ENCODE peak calls at places on chromosomes 2 and 18, in four cellular contexts. S is tibial nerve, A is fibroblast of the aortic adventitia, I is Panc1. G is an unnamed sample.

GRCh38 chr2:64277101-64277849 is 133.1 kb upstream of the PELI1 start:
- DNase-seq in I (no peak), S (no peak), A (no peak), G (no peak)

GRCh38 chr2:216348909-216349308 is 23.4 kb downstream of the MARCHF4 start:
- DNase-seq in I (no peak), S (no peak), A (peak), G (peak)

GRCh38 chr2:28486526-28486925 is 9.3 kb upstream of the PLB1 start:
- DNase-seq in I (no peak), A (no peak), S (no peak), G (no peak)

GRCh38 chr2:159891917-159892691 is 94.1 kb upstream of the CD302 start:
- DNase-seq in I (no peak), S (no peak), A (peak), G (peak)

GRCh38 chr18:62659698-62660097 is 55.6 kb upstream of the PHLPP1 start:
- DNase-seq in I (no peak), S (no peak), A (no peak), G (no peak)

GRCh38 chr2:83081835-83082522 is 1377.1 kb downstream of the SUCLG1 start:
- DNase-seq in A (peak), S (no peak), I (no peak), G (peak)

GRCh38 chr2:192413812-192414424 is 219.2 kb upstream of the TMEFF2 start:
- DNase-seq in I (no peak), A (no peak), S (no peak), G (no peak)

GRCh38 chr2:229273384-229274338 is 2.6 kb upstream of the PID1 start:
- DNase-seq in I (peak), S (no peak), A (peak), G (peak)

GRCh38 chr2:120733238-120733942 is 2.3 kb upstream of the GLI2 start:
- DNase-seq in A (no peak), S (no peak), I (no peak), G (no peak)

GRCh38 chr2:102239344-102239743 is 52.5 kb downstream of the IL1RL2 start:
- DNase-seq in I (no peak), S (no peak), A (no peak), G (no peak)

GRCh38 chr2:110638976-110639695 is 38.7 kb downstream of the BUB1 start:
- DNase-seq in I (no peak), S (no peak), A (no peak), G (no peak)

GRCh38 chr2:77521931-77522470 is at the start of gene LRRTM4:
- DNase-seq in A (no peak), I (no peak), S (no peak), G (no peak)
- TF ChIP-seq CTCF in A (no peak), I (peak), S (peak), G (no peak)

GRCh38 chr2:43592443-43592842 is 3.4 kb downstream of the THADA start:
- DNase-seq in I (no peak), S (no peak), A (peak), G (peak)
- TF ChIP-seq CTCF in I (no peak), S (no peak), A (no peak), G (peak)

DNA sequence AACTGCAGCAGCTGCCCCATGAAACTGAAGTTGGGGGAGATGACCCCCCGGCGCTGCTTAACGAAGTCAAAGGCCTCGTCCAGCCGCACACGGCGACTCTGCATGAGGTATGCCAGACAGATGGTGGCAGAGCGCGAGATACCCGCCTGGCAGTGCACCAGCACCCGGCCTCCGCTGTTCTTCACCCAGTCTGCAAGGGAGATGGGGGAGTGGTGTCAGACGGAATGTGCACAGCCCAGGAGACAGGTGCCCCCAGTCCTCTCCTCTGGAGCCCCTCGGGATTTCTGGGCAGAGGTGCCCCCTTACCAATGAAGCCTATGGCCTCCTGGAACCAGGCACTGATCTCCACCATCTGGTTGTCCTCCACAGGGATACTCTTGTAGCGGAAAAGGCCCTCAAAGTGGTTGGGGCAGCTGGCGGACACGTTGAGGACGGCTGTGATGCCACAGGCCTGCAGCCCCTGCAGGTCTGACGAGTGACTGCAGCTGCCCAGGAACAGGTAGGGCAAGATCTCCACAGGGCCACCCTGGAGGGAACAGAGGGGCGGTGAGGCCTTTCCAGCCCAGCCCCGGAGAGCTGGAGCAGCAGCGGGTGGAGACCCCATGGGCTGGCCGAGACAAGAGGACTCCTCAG is 1.3 kb downstream of the DUSP2 start:
- DNase-seq in A (no peak), S (no peak), I (no peak), G (no peak)
- TF ChIP-seq CTCF in A (peak), S (no peak), I (no peak), G (peak)

GRCh38 chr18:69845588-69846506 is 101.8 kb downstream of the CD226 start:
- DNase-seq in S (no peak), A (peak), I (no peak), G (peak)
- TF ChIP-seq CTCF in S (no peak), A (no peak), I (peak), G (no peak)

GRCh38 chr18:36572135-36572856 is 256.5 kb downstream of the TPGS2 start:
- DNase-seq in A (peak), S (peak), I (peak), G (peak)
- TF ChIP-seq CTCF in A (peak), S (peak), I (peak), G (peak)

GRCh38 chr2:24676493-24676892 is 116.7 kb downstream of the PTRHD1 start:
- DNase-seq in A (no peak), I (no peak), S (no peak), G (peak)

GRCh38 chr2:24680196-24680595 is 113.0 kb downstream of the PTRHD1 start:
- DNase-seq in I (no peak), A (no peak), S (no peak), G (no peak)

GRCh38 chr2:24683408-24683807 is 109.8 kb downstream of the PTRHD1 start:
- DNase-seq in I (no peak), S (no peak), A (no peak), G (no peak)

GRCh38 chr2:24682357-24682756 is 110.8 kb downstream of the PTRHD1 start:
- DNase-seq in I (no peak), S (no peak), A (no peak), G (no peak)
- TF ChIP-seq CTCF in I (no peak), S (no peak), A (no peak), G (no peak)

GRCh38 chr18:49112031-49112430 is 161.3 kb upstream of the SMAD7 start:
- DNase-seq in A (no peak), S (no peak), I (no peak), G (no peak)
- TF ChIP-seq CTCF in A (no peak), S (no peak), I (no peak), G (no peak)

DNA sequence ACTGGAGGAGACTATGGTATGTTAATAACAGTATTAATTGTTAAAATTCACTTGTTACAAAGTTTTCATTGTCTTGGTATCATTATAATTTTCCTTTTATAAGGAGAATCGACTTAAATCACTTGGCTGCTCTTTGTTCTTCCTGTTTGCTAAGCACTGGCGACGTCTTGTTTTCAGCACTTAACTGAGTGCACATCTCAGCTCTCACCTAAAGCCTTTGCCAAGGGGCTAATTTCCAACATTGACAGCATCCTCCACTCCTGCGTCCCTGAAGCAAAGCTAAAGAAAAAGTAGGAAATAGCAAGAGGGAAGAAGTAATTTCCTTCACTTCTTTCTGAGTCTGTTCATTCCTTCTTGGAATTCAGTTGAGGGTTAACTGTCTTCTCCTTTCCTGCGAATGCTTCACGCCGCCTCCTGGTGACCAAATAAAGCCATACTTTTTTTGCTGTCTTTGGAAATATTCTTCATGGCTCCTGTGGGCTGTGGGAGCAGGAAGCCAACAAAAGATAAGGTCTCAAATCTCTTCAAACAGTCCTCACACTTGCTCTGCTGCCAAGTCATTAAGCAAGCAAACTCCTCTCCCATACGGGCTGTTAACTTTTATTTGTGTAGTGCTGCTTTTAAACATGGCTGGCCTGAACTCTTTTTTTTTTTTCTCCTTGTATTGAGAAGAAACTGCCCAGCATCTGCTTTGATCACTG is 100.8 kb downstream of the DPP10 start:
- DNase-seq in I (no peak), A (peak), S (peak), G (peak)
- TF ChIP-seq CTCF in I (peak), A (no peak), S (peak), G (peak)

G was measured in HFFc6.